ENCODE peak calls at places on chromosomes 3 and 15, in five cellular contexts. One of them, this sample, is unnamed.

GRCh38 chr3:80688814-80689213 is 921.0 kb upstream of the ROBO1 start:
- DNase-seq in CD8-positive, alpha-beta memory T cell: no peak
- DNase-seq in NAMALWA: peak
- DNase-seq in ovary: no peak
- DNase-seq in mucosa of gallbladder: peak
- DNase-seq in this sample: peak

GRCh38 chr3:12947504-12948369 is 106.4 kb upstream of the RPL32 start:
- DNase-seq in CD8-positive, alpha-beta memory T cell: no peak
- DNase-seq in NAMALWA: no peak
- DNase-seq in ovary: peak
- DNase-seq in mucosa of gallbladder: peak
- DNase-seq in this sample: peak

GRCh38 chr3:41265823-41266273 is 66.5 kb downstream of the CTNNB1 start:
- DNase-seq in CD8-positive, alpha-beta memory T cell: no peak
- DNase-seq in NAMALWA: no peak
- DNase-seq in ovary: no peak
- DNase-seq in mucosa of gallbladder: no peak
- DNase-seq in this sample: no peak

GRCh38 chr3:126100688-126101301 is 16.9 kb upstream of the SLC41A3 start:
- DNase-seq in CD8-positive, alpha-beta memory T cell: no peak
- DNase-seq in NAMALWA: no peak
- DNase-seq in ovary: no peak
- DNase-seq in mucosa of gallbladder: no peak
- DNase-seq in this sample: peak

GRCh38 chr15:80202016-80202315 is 49.2 kb downstream of the FAH start:
- DNase-seq in CD8-positive, alpha-beta memory T cell: no peak
- DNase-seq in NAMALWA: no peak
- DNase-seq in ovary: no peak
- DNase-seq in mucosa of gallbladder: peak
- DNase-seq in this sample: no peak

GRCh38 chr3:174581551-174581950 is 277.6 kb upstream of the NAALADL2 start:
- DNase-seq in CD8-positive, alpha-beta memory T cell: no peak
- DNase-seq in NAMALWA: no peak
- DNase-seq in ovary: no peak
- DNase-seq in mucosa of gallbladder: no peak
- DNase-seq in this sample: no peak

GRCh38 chr3:168248383-168249047 is 152.8 kb upstream of the GOLIM4 start:
- DNase-seq in CD8-positive, alpha-beta memory T cell: no peak
- DNase-seq in NAMALWA: no peak
- DNase-seq in ovary: no peak
- DNase-seq in mucosa of gallbladder: peak
- DNase-seq in this sample: no peak

GRCh38 chr3:37072892-37073291 is 79.6 kb downstream of the MLH1 start:
- DNase-seq in CD8-positive, alpha-beta memory T cell: no peak
- DNase-seq in NAMALWA: no peak
- DNase-seq in ovary: no peak
- DNase-seq in mucosa of gallbladder: no peak
- DNase-seq in this sample: no peak

GRCh38 chr15:87733977-87734376 is 522.6 kb downstream of the NTRK3 start:
- DNase-seq in CD8-positive, alpha-beta memory T cell: no peak
- DNase-seq in NAMALWA: no peak
- DNase-seq in ovary: no peak
- DNase-seq in mucosa of gallbladder: no peak
- DNase-seq in this sample: no peak

GRCh38 chr3:111732248-111732879 is 126.7 kb upstream of the PHLDB2 start:
- DNase-seq in CD8-positive, alpha-beta memory T cell: no peak
- DNase-seq in NAMALWA: no peak
- DNase-seq in ovary: no peak
- DNase-seq in mucosa of gallbladder: peak
- DNase-seq in this sample: no peak

GRCh38 chr15:58387130-58387529 is 44.7 kb upstream of the LIPC start:
- DNase-seq in CD8-positive, alpha-beta memory T cell: no peak
- DNase-seq in NAMALWA: no peak
- DNase-seq in ovary: no peak
- DNase-seq in mucosa of gallbladder: no peak
- DNase-seq in this sample: no peak

GRCh38 chr3:65177879-65178484 is 490.2 kb upstream of the ADAMTS9 start:
- DNase-seq in CD8-positive, alpha-beta memory T cell: no peak
- DNase-seq in NAMALWA: no peak
- DNase-seq in ovary: no peak
- DNase-seq in mucosa of gallbladder: no peak
- DNase-seq in this sample: no peak

GRCh38 chr3:39142067-39142466 is 11.3 kb downstream of the CSRNP1 start:
- DNase-seq in CD8-positive, alpha-beta memory T cell: no peak
- DNase-seq in NAMALWA: no peak
- DNase-seq in ovary: no peak
- DNase-seq in mucosa of gallbladder: no peak
- DNase-seq in this sample: no peak

GRCh38 chr3:120798346-120798745 is 55.8 kb downstream of the GTF2E1 start:
- DNase-seq in CD8-positive, alpha-beta memory T cell: no peak
- DNase-seq in NAMALWA: no peak
- DNase-seq in ovary: no peak
- DNase-seq in mucosa of gallbladder: no peak
- DNase-seq in this sample: no peak

GRCh38 chr3:38121832-38122461 is 15.0 kb downstream of the ACAA1 start:
- DNase-seq in CD8-positive, alpha-beta memory T cell: no peak
- DNase-seq in NAMALWA: no peak
- DNase-seq in ovary: no peak
- DNase-seq in mucosa of gallbladder: no peak
- DNase-seq in this sample: no peak

GRCh38 chr3:107660316-107660976 is 137.7 kb downstream of the BBX start:
- DNase-seq in CD8-positive, alpha-beta memory T cell: no peak
- DNase-seq in NAMALWA: peak
- DNase-seq in ovary: no peak
- DNase-seq in mucosa of gallbladder: no peak
- DNase-seq in this sample: peak

GRCh38 chr3:43618142-43618541 is 3.7 kb downstream of the ANO10 start:
- DNase-seq in CD8-positive, alpha-beta memory T cell: no peak
- DNase-seq in NAMALWA: no peak
- DNase-seq in ovary: no peak
- DNase-seq in mucosa of gallbladder: no peak
- DNase-seq in this sample: no peak

GRCh38 chr3:178382388-178383061 is 153.7 kb upstream of the KCNMB2 start:
- DNase-seq in CD8-positive, alpha-beta memory T cell: no peak
- DNase-seq in NAMALWA: no peak
- DNase-seq in ovary: no peak
- DNase-seq in mucosa of gallbladder: no peak
- DNase-seq in this sample: no peak

This sample was measured in NB4.